ENCODE peak calls at places on chromosomes 12 and 14, in eight cellular contexts. One of them, this sample, is unnamed.

GRCh38 chr14:34324363-34324795 is 137.7 kb downstream of the SPTSSA start:
- DNase-seq in upper lobe of right lung: no peak
- DNase-seq in CD8-positive, alpha-beta T cell: no peak
- DNase-seq in mesothelial cell of epicardium: no peak
- DNase-seq in hepatocyte: peak
- DNase-seq in heart left ventricle: no peak
- DNase-seq in cardiac muscle cell: peak
- DNase-seq in WTC11: no peak
- DNase-seq in this sample: peak

GRCh38 chr14:104933721-104934379 is 9.2 kb downstream of the PLD4 start:
- DNase-seq in upper lobe of right lung: peak
- DNase-seq in CD8-positive, alpha-beta T cell: no peak
- DNase-seq in mesothelial cell of epicardium: no peak
- DNase-seq in hepatocyte: no peak
- DNase-seq in heart left ventricle: no peak
- DNase-seq in cardiac muscle cell: no peak
- DNase-seq in WTC11: peak
- DNase-seq in this sample: no peak

GRCh38 chr14:24171422-24172260 is at the start of gene REC8:
- DNase-seq in upper lobe of right lung: peak
- DNase-seq in CD8-positive, alpha-beta T cell: peak
- DNase-seq in mesothelial cell of epicardium: peak
- DNase-seq in hepatocyte: peak
- DNase-seq in heart left ventricle: peak
- DNase-seq in cardiac muscle cell: peak
- DNase-seq in WTC11: peak
- DNase-seq in this sample: peak

GRCh38 chr12:125203145-125203765 is 138.0 kb downstream of the AACS start:
- DNase-seq in upper lobe of right lung: no peak
- DNase-seq in CD8-positive, alpha-beta T cell: no peak
- DNase-seq in mesothelial cell of epicardium: no peak
- DNase-seq in hepatocyte: no peak
- DNase-seq in heart left ventricle: no peak
- DNase-seq in cardiac muscle cell: no peak
- DNase-seq in WTC11: no peak
- DNase-seq in this sample: no peak

GRCh38 chr12:51751657-51752056 is 96.9 kb downstream of the FIGNL2 start:
- DNase-seq in upper lobe of right lung: no peak
- DNase-seq in CD8-positive, alpha-beta T cell: no peak
- DNase-seq in mesothelial cell of epicardium: no peak
- DNase-seq in hepatocyte: no peak
- DNase-seq in heart left ventricle: peak
- DNase-seq in cardiac muscle cell: no peak
- DNase-seq in WTC11: no peak
- DNase-seq in this sample: no peak

GRCh38 chr12:19841451-19841850 is 402.2 kb downstream of the AEBP2 start:
- DNase-seq in upper lobe of right lung: no peak
- DNase-seq in CD8-positive, alpha-beta T cell: no peak
- DNase-seq in mesothelial cell of epicardium: no peak
- DNase-seq in hepatocyte: no peak
- DNase-seq in heart left ventricle: no peak
- DNase-seq in cardiac muscle cell: peak
- DNase-seq in WTC11: no peak
- DNase-seq in this sample: no peak

GRCh38 chr12:54549774-54550451 is 512 bp downstream of the PDE1B start:
- DNase-seq in upper lobe of right lung: no peak
- DNase-seq in CD8-positive, alpha-beta T cell: peak
- DNase-seq in mesothelial cell of epicardium: no peak
- DNase-seq in hepatocyte: no peak
- DNase-seq in heart left ventricle: peak
- DNase-seq in cardiac muscle cell: peak
- DNase-seq in WTC11: peak
- DNase-seq in this sample: no peak

GRCh38 chr14:49218436-49219092 is 367.6 kb downstream of the RPS29 start:
- DNase-seq in upper lobe of right lung: no peak
- DNase-seq in CD8-positive, alpha-beta T cell: no peak
- DNase-seq in mesothelial cell of epicardium: no peak
- DNase-seq in hepatocyte: no peak
- DNase-seq in heart left ventricle: no peak
- DNase-seq in cardiac muscle cell: peak
- DNase-seq in WTC11: no peak
- DNase-seq in this sample: no peak

GRCh38 chr12:95336387-95337067 is 118.9 kb downstream of the VEZT start:
- DNase-seq in upper lobe of right lung: peak
- DNase-seq in CD8-positive, alpha-beta T cell: no peak
- DNase-seq in mesothelial cell of epicardium: peak
- DNase-seq in hepatocyte: peak
- DNase-seq in heart left ventricle: peak
- DNase-seq in cardiac muscle cell: peak
- DNase-seq in WTC11: peak
- DNase-seq in this sample: peak

GRCh38 chr14:39025810-39026627 is 77.0 kb downstream of the SEC23A start:
- DNase-seq in upper lobe of right lung: no peak
- DNase-seq in CD8-positive, alpha-beta T cell: no peak
- DNase-seq in mesothelial cell of epicardium: no peak
- DNase-seq in hepatocyte: peak
- DNase-seq in heart left ventricle: no peak
- DNase-seq in cardiac muscle cell: peak
- DNase-seq in WTC11: no peak
- DNase-seq in this sample: no peak

GRCh38 chr12:85036736-85037135 is 585 bp downstream of the LRRIQ1 start:
- DNase-seq in upper lobe of right lung: no peak
- DNase-seq in CD8-positive, alpha-beta T cell: no peak
- DNase-seq in mesothelial cell of epicardium: no peak
- DNase-seq in hepatocyte: no peak
- DNase-seq in heart left ventricle: no peak
- DNase-seq in cardiac muscle cell: no peak
- DNase-seq in WTC11: no peak
- DNase-seq in this sample: no peak

GRCh38 chr12:123532808-123533649 is 490 bp downstream of the RILPL1 start:
- DNase-seq in upper lobe of right lung: peak
- DNase-seq in CD8-positive, alpha-beta T cell: peak
- DNase-seq in mesothelial cell of epicardium: no peak
- DNase-seq in hepatocyte: peak
- DNase-seq in heart left ventricle: peak
- DNase-seq in cardiac muscle cell: peak
- DNase-seq in WTC11: peak
- DNase-seq in this sample: peak

GRCh38 chr14:22572562-22573058 is 16.4 kb downstream of the DAD1 start:
- DNase-seq in upper lobe of right lung: no peak
- DNase-seq in CD8-positive, alpha-beta T cell: no peak
- DNase-seq in mesothelial cell of epicardium: no peak
- DNase-seq in hepatocyte: peak
- DNase-seq in heart left ventricle: no peak
- DNase-seq in cardiac muscle cell: peak
- DNase-seq in WTC11: no peak
- DNase-seq in this sample: no peak

GRCh38 chr12:109358154-109358869 is 10.6 kb downstream of the MYO1H start:
- DNase-seq in upper lobe of right lung: no peak
- DNase-seq in CD8-positive, alpha-beta T cell: no peak
- DNase-seq in mesothelial cell of epicardium: no peak
- DNase-seq in hepatocyte: no peak
- DNase-seq in heart left ventricle: no peak
- DNase-seq in cardiac muscle cell: peak
- DNase-seq in WTC11: no peak
- DNase-seq in this sample: no peak

GRCh38 chr12:67590122-67590795 is 58.3 kb upstream of the DYRK2 start:
- DNase-seq in upper lobe of right lung: no peak
- DNase-seq in CD8-positive, alpha-beta T cell: peak
- DNase-seq in mesothelial cell of epicardium: no peak
- DNase-seq in hepatocyte: no peak
- DNase-seq in heart left ventricle: no peak
- DNase-seq in cardiac muscle cell: no peak
- DNase-seq in WTC11: no peak
- DNase-seq in this sample: no peak

GRCh38 chr14:73014105-73014504 is 12.8 kb downstream of the ZFYVE1 start:
- DNase-seq in upper lobe of right lung: no peak
- DNase-seq in CD8-positive, alpha-beta T cell: no peak
- DNase-seq in mesothelial cell of epicardium: no peak
- DNase-seq in hepatocyte: no peak
- DNase-seq in heart left ventricle: no peak
- DNase-seq in cardiac muscle cell: no peak
- DNase-seq in WTC11: no peak
- DNase-seq in this sample: no peak

GRCh38 chr14:106414464-106414863 is 888.1 kb downstream of the TMEM121 start:
- DNase-seq in upper lobe of right lung: no peak
- DNase-seq in CD8-positive, alpha-beta T cell: no peak
- DNase-seq in mesothelial cell of epicardium: no peak
- DNase-seq in hepatocyte: no peak
- DNase-seq in heart left ventricle: no peak
- DNase-seq in cardiac muscle cell: no peak
- DNase-seq in WTC11: no peak
- DNase-seq in this sample: no peak

GRCh38 chr14:106422066-106422465 is 895.7 kb downstream of the TMEM121 start:
- DNase-seq in upper lobe of right lung: no peak
- DNase-seq in CD8-positive, alpha-beta T cell: no peak
- DNase-seq in mesothelial cell of epicardium: no peak
- DNase-seq in hepatocyte: no peak
- DNase-seq in heart left ventricle: no peak
- DNase-seq in cardiac muscle cell: no peak
- DNase-seq in WTC11: no peak
- DNase-seq in this sample: no peak

GRCh38 chr14:106419432-106419831 is 893.0 kb downstream of the TMEM121 start:
- DNase-seq in upper lobe of right lung: no peak
- DNase-seq in CD8-positive, alpha-beta T cell: no peak
- DNase-seq in mesothelial cell of epicardium: no peak
- DNase-seq in hepatocyte: no peak
- DNase-seq in heart left ventricle: no peak
- DNase-seq in cardiac muscle cell: no peak
- DNase-seq in WTC11: no peak
- DNase-seq in this sample: no peak

DNA sequence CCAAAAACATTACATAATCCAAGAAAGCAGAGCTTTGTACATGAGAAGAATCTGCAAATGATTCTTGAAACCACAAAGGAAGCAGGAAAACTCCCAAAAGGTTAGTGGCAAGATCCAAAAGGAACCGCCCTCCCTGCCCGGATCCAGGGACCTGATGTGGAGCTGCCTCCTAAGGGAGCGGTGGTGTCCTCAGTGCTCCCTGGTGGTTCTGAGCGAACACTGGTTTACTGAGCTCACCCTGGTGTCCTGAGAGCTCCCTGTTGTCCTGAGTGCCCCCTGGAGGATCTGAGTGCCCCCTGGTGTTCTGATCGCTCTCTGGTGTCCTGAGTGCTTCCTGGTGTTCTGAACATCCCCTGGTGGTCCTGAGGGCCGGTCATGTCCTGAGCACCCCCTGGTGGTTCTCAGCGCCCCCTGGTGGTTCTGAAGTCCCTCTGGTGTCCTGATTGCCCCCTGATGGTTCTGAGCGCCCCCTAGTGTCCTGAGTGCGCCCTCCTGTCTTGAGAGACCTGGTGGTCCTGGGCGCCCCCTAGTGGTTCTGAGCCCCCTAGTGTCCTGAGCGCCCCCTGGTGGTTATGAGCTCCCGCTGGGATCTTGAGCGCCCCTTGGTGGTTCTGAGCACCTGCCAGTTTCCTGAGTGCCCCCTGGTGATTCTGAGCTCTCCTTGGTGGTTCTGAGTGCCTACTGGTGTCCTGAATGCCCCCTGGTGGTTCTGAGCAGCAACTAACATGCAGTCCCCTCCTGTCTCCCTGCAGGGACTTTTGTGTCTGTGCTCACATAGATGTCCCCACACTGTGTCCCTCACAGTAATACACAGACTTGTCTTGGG is 891.1 kb downstream of the TMEM121 start:
- DNase-seq in upper lobe of right lung: peak
- DNase-seq in CD8-positive, alpha-beta T cell: peak
- DNase-seq in mesothelial cell of epicardium: no peak
- DNase-seq in hepatocyte: peak
- DNase-seq in heart left ventricle: no peak
- DNase-seq in cardiac muscle cell: no peak
- DNase-seq in WTC11: peak
- DNase-seq in this sample: no peak
- TF ChIP-seq CTCF in upper lobe of right lung: peak
- TF ChIP-seq CTCF in CD8-positive, alpha-beta T cell: peak
- TF ChIP-seq CTCF in mesothelial cell of epicardium: peak
- TF ChIP-seq CTCF in hepatocyte: peak
- TF ChIP-seq CTCF in heart left ventricle: peak
- TF ChIP-seq CTCF in cardiac muscle cell: peak
- TF ChIP-seq CTCF in WTC11: peak
- TF ChIP-seq CTCF in this sample: peak

GRCh38 chr14:65850429-65851145 is 438.1 kb downstream of the FUT8 start:
- DNase-seq in upper lobe of right lung: no peak
- DNase-seq in CD8-positive, alpha-beta T cell: peak
- DNase-seq in mesothelial cell of epicardium: no peak
- DNase-seq in hepatocyte: no peak
- DNase-seq in heart left ventricle: no peak
- DNase-seq in cardiac muscle cell: no peak
- DNase-seq in WTC11: no peak
- DNase-seq in this sample: no peak

GRCh38 chr14:65852689-65853088 is 440.2 kb downstream of the FUT8 start:
- DNase-seq in upper lobe of right lung: no peak
- DNase-seq in CD8-positive, alpha-beta T cell: no peak
- DNase-seq in mesothelial cell of epicardium: no peak
- DNase-seq in hepatocyte: no peak
- DNase-seq in heart left ventricle: no peak
- DNase-seq in cardiac muscle cell: no peak
- DNase-seq in WTC11: no peak
- DNase-seq in this sample: no peak

GRCh38 chr14:65849558-65849957 is 437.0 kb downstream of the FUT8 start:
- DNase-seq in upper lobe of right lung: no peak
- DNase-seq in CD8-positive, alpha-beta T cell: no peak
- DNase-seq in mesothelial cell of epicardium: no peak
- DNase-seq in hepatocyte: no peak
- DNase-seq in heart left ventricle: no peak
- DNase-seq in cardiac muscle cell: no peak
- DNase-seq in WTC11: no peak
- DNase-seq in this sample: no peak

GRCh38 chr14:65853407-65853955 is 441.0 kb downstream of the FUT8 start:
- DNase-seq in upper lobe of right lung: no peak
- DNase-seq in CD8-positive, alpha-beta T cell: no peak
- DNase-seq in mesothelial cell of epicardium: no peak
- DNase-seq in hepatocyte: no peak
- DNase-seq in heart left ventricle: no peak
- DNase-seq in cardiac muscle cell: no peak
- DNase-seq in WTC11: no peak
- DNase-seq in this sample: no peak

GRCh38 chr14:65854215-65854614 is 441.7 kb downstream of the FUT8 start:
- DNase-seq in upper lobe of right lung: no peak
- DNase-seq in CD8-positive, alpha-beta T cell: no peak
- DNase-seq in mesothelial cell of epicardium: no peak
- DNase-seq in hepatocyte: no peak
- DNase-seq in heart left ventricle: no peak
- DNase-seq in cardiac muscle cell: no peak
- DNase-seq in WTC11: no peak
- DNase-seq in this sample: no peak
- TF ChIP-seq CTCF in upper lobe of right lung: no peak
- TF ChIP-seq CTCF in CD8-positive, alpha-beta T cell: no peak
- TF ChIP-seq CTCF in mesothelial cell of epicardium: no peak
- TF ChIP-seq CTCF in hepatocyte: no peak
- TF ChIP-seq CTCF in heart left ventricle: no peak
- TF ChIP-seq CTCF in cardiac muscle cell: no peak
- TF ChIP-seq CTCF in WTC11: no peak
- TF ChIP-seq CTCF in this sample: no peak

GRCh38 chr12:102687523-102687922 is 207.2 kb upstream of the IGF1 start:
- DNase-seq in upper lobe of right lung: no peak
- DNase-seq in CD8-positive, alpha-beta T cell: no peak
- DNase-seq in mesothelial cell of epicardium: no peak
- DNase-seq in hepatocyte: no peak
- DNase-seq in heart left ventricle: peak
- DNase-seq in cardiac muscle cell: no peak
- DNase-seq in WTC11: no peak
- DNase-seq in this sample: no peak
- TF ChIP-seq CTCF in upper lobe of right lung: no peak
- TF ChIP-seq CTCF in CD8-positive, alpha-beta T cell: no peak
- TF ChIP-seq CTCF in mesothelial cell of epicardium: no peak
- TF ChIP-seq CTCF in hepatocyte: no peak
- TF ChIP-seq CTCF in heart left ventricle: no peak
- TF ChIP-seq CTCF in cardiac muscle cell: no peak
- TF ChIP-seq CTCF in WTC11: no peak
- TF ChIP-seq CTCF in this sample: no peak

GRCh38 chr14:100709252-100709955 is 17.3 kb upstream of the DLK1 start:
- DNase-seq in upper lobe of right lung: no peak
- DNase-seq in CD8-positive, alpha-beta T cell: no peak
- DNase-seq in mesothelial cell of epicardium: peak
- DNase-seq in hepatocyte: peak
- DNase-seq in heart left ventricle: no peak
- DNase-seq in cardiac muscle cell: peak
- DNase-seq in WTC11: peak
- DNase-seq in this sample: peak
- TF ChIP-seq CTCF in upper lobe of right lung: peak
- TF ChIP-seq CTCF in CD8-positive, alpha-beta T cell: no peak
- TF ChIP-seq CTCF in mesothelial cell of epicardium: no peak
- TF ChIP-seq CTCF in hepatocyte: peak
- TF ChIP-seq CTCF in heart left ventricle: peak
- TF ChIP-seq CTCF in cardiac muscle cell: peak
- TF ChIP-seq CTCF in WTC11: peak
- TF ChIP-seq CTCF in this sample: peak